ENCODE peak calls at places on chromosomes 4 and X, in four cellular contexts. D is WERI-Rb-1, O is endodermal cell, P is NT2/D1. G is an unnamed sample.

GRCh38 chrX:7446815-7447214 is 298.9 kb upstream of the PUDP start:
- DNase-seq in D (no peak), O (no peak), P (no peak), G (no peak)

GRCh38 chrX:108384783-108385182 is 53.4 kb downstream of the COL4A6 start:
- DNase-seq in O (no peak), P (no peak), D (no peak), G (no peak)

GRCh38 chrX:8424941-8425340 is 39.7 kb upstream of the VCX3B start:
- DNase-seq in P (no peak), D (no peak), O (no peak), G (no peak)

GRCh38 chrX:5810636-5811035 is 418.0 kb downstream of the NLGN4X start:
- DNase-seq in D (no peak), P (no peak), O (no peak), G (no peak)

GRCh38 chr4:41268024-41268423 is 11.3 kb downstream of the UCHL1 start:
- DNase-seq in O (no peak), D (no peak), P (no peak), G (no peak)

GRCh38 chr4:77538144-77538543 is 67.5 kb upstream of the CXCL13 start:
- DNase-seq in O (no peak), D (no peak), P (no peak), G (peak; percentile 42)

GRCh38 chr4:128768373-128768996 is 41.0 kb upstream of the JADE1 start:
- DNase-seq in O (no peak), D (no peak), P (no peak), G (no peak)

GRCh38 chr4:112517067-112517588 is 1.1 kb upstream of the NEUROG2 start:
- DNase-seq in P (no peak), O (peak; percentile 79), D (no peak), G (no peak)

GRCh38 chrX:51837926-51838325 is 55.5 kb upstream of the MAGED1 start:
- DNase-seq in D (no peak), O (no peak), P (no peak), G (no peak)

GRCh38 chr4:41713768-41714167 is 34.8 kb downstream of the PHOX2B start:
- DNase-seq in D (no peak), P (no peak), O (no peak), G (no peak)

GRCh38 chrX:104565791-104566687 is at the start of gene IL1RAPL2:
- DNase-seq in P (peak; percentile 57), D (peak; percentile 38), O (peak; percentile 90), G (no peak)

GRCh38 chrX:649166-649565 is 18.6 kb downstream of the SHOX start:
- DNase-seq in P (no peak), D (no peak), O (no peak), G (no peak)

GRCh38 chr4:85482000-85482738 is 7.2 kb downstream of the ARHGAP24 start:
- DNase-seq in D (no peak), P (no peak), O (peak; percentile 59), G (no peak)

GRCh38 chr4:145540235-145540634 is 58.6 kb downstream of the SMAD1 start:
- DNase-seq in O (no peak), D (no peak), P (no peak), G (no peak)

GRCh38 chrX:19624754-19625153 is 109.4 kb upstream of the MAP3K15 start:
- DNase-seq in D (no peak), O (no peak), P (no peak), G (no peak)

DNA sequence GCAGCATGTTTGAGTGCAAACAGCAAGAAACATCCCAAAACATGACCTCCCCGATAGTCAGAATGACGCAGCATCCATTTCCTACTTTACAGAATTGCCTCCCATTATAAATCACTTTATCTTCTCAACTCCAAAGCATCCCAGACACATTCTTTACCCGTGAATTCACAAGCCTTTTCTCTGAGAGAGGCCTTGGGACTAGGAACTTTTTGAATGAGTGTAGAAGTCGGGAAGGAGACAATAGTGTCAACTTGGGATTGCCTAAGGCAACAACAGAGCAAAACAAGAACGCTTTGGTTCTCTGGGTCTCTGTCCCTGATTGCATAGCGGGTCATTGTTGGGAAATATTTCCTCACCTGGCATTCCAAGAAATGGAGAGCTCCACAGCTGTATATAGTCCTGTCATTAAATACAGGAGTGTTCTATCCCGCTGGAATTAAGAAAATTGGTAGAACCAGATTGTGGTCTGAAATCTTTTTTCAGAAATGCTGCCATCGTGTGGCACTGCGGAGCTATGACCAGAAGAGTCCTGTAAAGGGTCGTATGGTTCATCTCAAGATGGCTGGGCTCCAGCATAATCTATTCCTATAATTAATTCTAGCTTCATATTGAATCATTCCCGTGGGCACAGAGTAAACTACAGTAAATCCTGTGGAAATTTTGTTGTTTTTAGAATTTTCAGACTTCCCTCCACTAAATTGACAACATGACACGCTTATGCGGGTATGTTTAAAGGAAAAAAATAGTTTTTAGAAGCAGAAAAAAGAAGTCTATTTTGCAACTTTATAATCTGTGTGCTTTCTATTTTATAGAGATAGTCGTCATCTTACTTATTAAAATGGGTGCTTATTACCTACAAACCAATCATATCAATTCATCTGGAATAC is 2.0 kb upstream of the SPP1 start:
- DNase-seq in D (peak; percentile 69), O (peak; percentile 85), P (peak; percentile 65), G (peak; percentile 84)
- H3K4me3 ChIP-seq in D (no peak overlapping the region), O (peak overlapping the region; percentile 36), P (no peak overlapping the region), G (peak overlapping the region; percentile 15)

DNA sequence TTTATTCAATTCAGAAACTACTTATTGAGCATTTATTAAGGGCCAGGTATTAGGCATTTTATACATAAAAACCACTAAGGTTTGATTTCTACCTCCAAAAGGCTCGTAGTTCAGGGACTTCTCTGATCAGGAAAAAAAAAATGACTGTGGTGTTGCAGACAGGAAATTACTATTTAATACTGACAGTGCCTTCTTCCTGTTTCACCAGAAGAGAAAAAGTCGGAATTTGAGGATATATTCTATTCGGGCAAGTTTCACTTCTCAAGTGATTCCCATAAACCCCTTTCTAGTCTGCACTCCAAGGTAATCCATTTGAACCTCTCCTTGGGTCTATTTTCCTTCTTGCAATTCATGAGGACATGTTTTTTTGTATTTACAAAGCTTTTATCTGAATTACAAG is 15.3 kb upstream of the TASL start:
- DNase-seq in O (no peak), P (no peak), D (no peak), G (no peak)
- H3K4me3 ChIP-seq in O (no peak overlapping the region), P (no peak overlapping the region), D (no peak overlapping the region), G (no peak overlapping the region)

DNA sequence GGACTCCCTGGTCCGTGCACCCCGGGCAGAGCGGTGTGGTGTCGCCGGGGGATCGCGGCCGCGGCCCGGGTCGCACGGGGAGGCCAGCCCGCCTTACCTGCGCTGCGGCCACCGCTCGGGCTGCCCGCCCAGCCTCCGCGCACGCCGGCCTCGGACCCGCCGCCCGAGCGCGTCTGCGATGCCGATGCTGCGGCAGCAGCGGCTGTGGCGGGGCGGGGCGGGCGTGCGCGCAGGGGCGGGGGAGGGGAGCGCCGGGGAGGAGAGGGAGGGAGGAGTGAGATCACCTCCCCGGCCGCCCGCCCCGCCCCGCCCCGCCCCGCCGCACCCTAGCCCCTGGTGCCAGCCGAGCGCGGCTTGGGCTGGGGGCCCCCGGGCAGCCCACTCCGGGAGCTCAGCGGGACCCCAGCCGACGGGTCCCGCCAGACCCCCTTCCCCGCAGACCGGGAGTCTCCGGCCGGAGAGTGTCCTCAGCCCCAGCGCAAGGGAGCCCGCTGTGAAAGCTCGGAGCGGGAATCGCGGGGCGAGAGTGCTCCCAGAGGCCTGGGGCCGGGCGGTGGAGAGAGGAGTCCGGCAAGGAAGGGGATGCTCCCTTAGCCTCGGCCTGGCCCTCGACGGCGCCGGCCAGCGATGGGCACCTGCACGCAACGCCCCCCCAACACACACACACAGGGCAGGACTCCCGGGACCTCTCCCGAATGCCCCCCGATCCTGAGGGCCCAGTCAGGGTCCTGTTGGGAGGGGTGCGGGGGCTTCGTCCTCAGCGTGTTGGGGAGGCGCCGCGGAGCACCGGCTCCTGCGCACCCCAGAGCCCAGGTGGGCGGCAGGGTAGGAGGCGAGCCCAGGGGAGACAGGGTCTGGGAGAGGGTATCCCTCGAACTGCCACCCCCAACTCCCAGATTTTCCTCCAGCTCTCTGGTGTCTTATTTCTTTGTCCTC is at the start of gene L1CAM:
- DNase-seq in P (no peak), D (no peak), O (peak; percentile 80), G (no peak)
- H3K4me3 ChIP-seq in P (peak within 1 kb of the TSS; percentile 40), D (peak within 1 kb of the TSS; percentile 42), O (no peak within 1 kb of the TSS), G (peak within 1 kb of the TSS; percentile 22)

GRCh38 chrX:123184199-123184857 is at the start of gene GRIA3:
- DNase-seq in P (no peak), D (peak; percentile 7), O (peak; percentile 61), G (peak; percentile 35)
- H3K4me3 ChIP-seq in P (peak within 1 kb of the TSS; percentile 49), D (peak within 1 kb of the TSS; percentile 36), O (peak within 1 kb of the TSS; percentile 77), G (peak within 1 kb of the TSS; percentile 56)

GRCh38 chr4:113773014-113773413 is 11.5 kb upstream of the CAMK2D start:
- DNase-seq in P (no peak), D (no peak), O (no peak), G (no peak)
- H3K4me3 ChIP-seq in P (no peak overlapping the region), D (no peak overlapping the region), O (no peak overlapping the region), G (no peak overlapping the region)

GRCh38 chrX:43868791-43869190 is 13.5 kb downstream of the MAOB start:
- DNase-seq in P (no peak), D (no peak), O (no peak), G (no peak)
- H3K4me3 ChIP-seq in P (no peak overlapping the region), D (no peak overlapping the region), O (no peak overlapping the region), G (no peak overlapping the region)

DNA sequence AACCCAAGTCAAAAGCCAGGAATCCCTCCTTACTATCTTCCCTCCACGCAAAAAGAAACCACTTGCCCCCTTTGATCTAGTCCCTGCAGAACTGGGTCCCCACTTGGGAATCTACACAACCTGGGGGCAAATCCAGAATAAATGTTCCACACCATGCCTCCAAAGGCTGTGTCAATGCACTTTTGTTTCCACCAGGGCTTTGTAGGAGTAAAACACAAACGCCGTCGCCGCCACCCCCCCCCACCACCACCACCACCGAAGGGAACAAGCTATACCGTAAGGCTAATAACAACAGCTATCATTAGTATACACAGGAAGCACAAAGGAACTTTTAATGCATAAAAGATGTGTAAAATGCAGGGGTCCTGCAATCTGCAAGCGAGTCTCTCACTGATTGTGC is 13.3 kb downstream of the BCOR start:
- DNase-seq in D (no peak), P (no peak), O (no peak), G (no peak)
- H3K4me3 ChIP-seq in D (no peak overlapping the region), P (peak overlapping the region; percentile 32), O (peak overlapping the region; percentile 70), G (no peak overlapping the region)

GRCh38 chr4:147772459-147772969 is 40.6 kb downstream of the ARHGAP10 start:
- DNase-seq in P (no peak), O (no peak), D (peak; percentile 42), G (peak; percentile 55)
- H3K4me3 ChIP-seq in P (no peak overlapping the region), O (no peak overlapping the region), D (no peak overlapping the region), G (no peak overlapping the region)

GRCh38 chr4:181645489-181645888 is 597.7 kb upstream of the TENM3 start:
- DNase-seq in D (no peak), O (no peak), P (no peak), G (no peak)

GRCh38 chr4:181643466-181643865 is 599.7 kb upstream of the TENM3 start:
- DNase-seq in P (no peak), D (no peak), O (no peak), G (no peak)

GRCh38 chr4:181650033-181650825 is 593.0 kb upstream of the TENM3 start:
- DNase-seq in D (no peak), P (no peak), O (no peak), G (no peak)

GRCh38 chr4:181646864-181647263 is 596.3 kb upstream of the TENM3 start:
- DNase-seq in O (no peak), P (no peak), D (no peak), G (peak; percentile 38)

GRCh38 chr4:181647396-181648107 is 595.6 kb upstream of the TENM3 start:
- DNase-seq in P (no peak), O (no peak), D (no peak), G (peak; percentile 67)
- H3K4me3 ChIP-seq in P (no peak overlapping the region), O (no peak overlapping the region), D (no peak overlapping the region), G (peak overlapping the region; percentile 34)

GRCh38 chr4:82715731-82716617 is 82.6 kb downstream of the SCD5 start:
- DNase-seq in D (no peak), O (peak; percentile 87), P (no peak), G (no peak)
- H3K4me3 ChIP-seq in D (no peak overlapping the region), O (no peak overlapping the region), P (no peak overlapping the region), G (no peak overlapping the region)

G was measured in skeletal muscle cell.